ENCODE peak calls at places on chromosomes 1 and 21, in nine cellular contexts. Q is stimulated activated CD4-positive, alpha-beta T cell treated with anti-CD3 and anti-CD28 coated beads, Interleukin-2, amount 100 ng/mL, for 48 hours; X is GM03348; M is Caki2; G is lower leg skin; D is DND-41; E is naive thymus-derived CD8-positive, alpha-beta T cell; U is T1000; F is prostate gland. K is an unnamed sample.

GRCh38 chr1:35223109-35223630 is 30.2 kb upstream of the SFPQ start:
- DNase-seq in Q (no peak), X (peak), M (no peak), G (no peak), D (no peak), E (no peak), U (no peak), F (no peak), K (no peak)

GRCh38 chr1:18907914-18908845 is 5.8 kb upstream of the ALDH4A1 start:
- DNase-seq in Q (no peak), X (no peak), M (no peak), G (no peak), D (no peak), E (no peak), U (no peak), F (no peak), K (no peak)

GRCh38 chr1:36088577-36089392 is at the start of gene ADPRS:
- DNase-seq in Q (peak), X (peak), M (peak), G (peak), D (peak), E (peak), U (peak), F (peak), K (peak)

GRCh38 chr1:184958554-184959353 is 15.6 kb downstream of the NIBAN1 start:
- DNase-seq in Q (no peak), X (no peak), M (no peak), G (no peak), D (no peak), E (no peak), U (no peak), F (no peak), K (no peak)

GRCh38 chr1:151210830-151211229 is 12.5 kb downstream of the PIP5K1A start:
- DNase-seq in Q (no peak), X (peak), M (peak), G (no peak), D (no peak), E (no peak), U (peak), F (no peak), K (no peak)

GRCh38 chr21:24903954-24904635 is 703.2 kb downstream of the MRPL39 start:
- DNase-seq in Q (no peak), X (no peak), M (no peak), G (no peak), D (no peak), E (no peak), U (no peak), F (no peak), K (no peak)

GRCh38 chr21:45877821-45878469 is 103.6 kb upstream of the COL6A1 start:
- DNase-seq in Q (no peak), X (peak), M (no peak), G (no peak), D (no peak), E (no peak), U (no peak), F (no peak), K (no peak)

GRCh38 chr21:45827881-45828579 is 153.5 kb upstream of the COL6A1 start:
- DNase-seq in Q (no peak), X (no peak), M (no peak), G (peak), D (no peak), E (no peak), U (no peak), F (no peak), K (no peak)

GRCh38 chr1:42674682-42675081 is 7.5 kb upstream of the YBX1 start:
- DNase-seq in Q (no peak), X (no peak), M (no peak), G (no peak), D (no peak), E (no peak), U (no peak), F (peak), K (no peak)

GRCh38 chr21:42524341-42525227 is 10.9 kb downstream of the SLC37A1 start:
- DNase-seq in Q (no peak), X (no peak), M (no peak), G (no peak), D (no peak), E (peak), U (no peak), F (peak), K (no peak)

GRCh38 chr21:26811031-26811430 is 34.2 kb downstream of the ADAMTS1 start:
- DNase-seq in Q (no peak), X (no peak), M (no peak), G (no peak), D (no peak), E (no peak), U (no peak), F (no peak), K (no peak)